ENCODE peak calls at places on chromosomes 2 and 18, in eight cellular contexts. E, A, B, V, H, Y, D and C are unnamed samples.

GRCh38 chr2:235934059-235934896 is 233.9 kb downstream of the GBX2 start:
- DNase-seq in E (no peak), A (no peak), B (no peak), V (no peak), H (no peak), Y (no peak), D (no peak), C (no peak)

GRCh38 chr2:231413456-231413855 is 17.9 kb downstream of the B3GNT7 start:
- DNase-seq in E (no peak), A (no peak), B (no peak), V (no peak), H (no peak), Y (no peak), D (no peak), C (no peak)

GRCh38 chr2:227472265-227473018 is 486 bp downstream of the AGFG1 start:
- DNase-seq in E (peak), A (peak), B (peak), V (peak), H (no peak), Y (peak), D (peak), C (no peak)

GRCh38 chr2:135825855-135826190 is 11.2 kb downstream of the LCT start:
- DNase-seq in E (no peak), A (no peak), B (no peak), V (no peak), H (no peak), Y (no peak), D (no peak), C (no peak)

GRCh38 chr2:200738590-200738989 is 73.1 kb upstream of the BZW1 start:
- DNase-seq in E (no peak), A (no peak), B (no peak), V (no peak), H (no peak), Y (no peak), D (no peak), C (no peak)

GRCh38 chr2:31318360-31319336 is 84.7 kb downstream of the EHD3 start:
- DNase-seq in E (peak), A (peak), B (peak), V (no peak), H (no peak), Y (no peak), D (no peak), C (no peak)

GRCh38 chr2:117948585-117948984 is 65.3 kb downstream of the CCDC93 start:
- DNase-seq in E (no peak), A (no peak), B (no peak), V (no peak), H (peak), Y (no peak), D (no peak), C (no peak)

GRCh38 chr18:77811510-77811909 is 561.9 kb downstream of the GALR1 start:
- DNase-seq in E (no peak), A (no peak), B (no peak), V (no peak), H (no peak), Y (peak), D (peak), C (peak)

GRCh38 chr2:180938419-180938818 is 42.0 kb upstream of the UBE2E3 start:
- DNase-seq in E (no peak), A (no peak), B (no peak), V (no peak), H (no peak), Y (no peak), D (no peak), C (no peak)

GRCh38 chr2:186641807-186642321 is 52.0 kb upstream of the FAM171B start:
- DNase-seq in E (peak), A (no peak), B (peak), V (no peak), H (peak), Y (no peak), D (peak), C (peak)

GRCh38 chr18:48850891-48851302 is 99.9 kb downstream of the SMAD7 start:
- DNase-seq in E (no peak), A (no peak), B (no peak), V (no peak), H (no peak), Y (no peak), D (no peak), C (no peak)

GRCh38 chr2:176247859-176248258 is 21.4 kb upstream of the MTX2 start:
- DNase-seq in E (no peak), A (no peak), B (no peak), V (no peak), H (no peak), Y (no peak), D (no peak), C (no peak)

GRCh38 chr18:5253910-5254309 is 41.6 kb downstream of the ZBTB14 start:
- DNase-seq in E (no peak), A (no peak), B (no peak), V (no peak), H (no peak), Y (no peak), D (no peak), C (no peak)

GRCh38 chr2:38178556-38179419 is 102.8 kb upstream of the CYP1B1 start:
- DNase-seq in E (peak), A (no peak), B (no peak), V (no peak), H (no peak), Y (no peak), D (no peak), C (no peak)

GRCh38 chr2:29517421-29517820 is 402.2 kb downstream of the CLIP4 start:
- DNase-seq in E (no peak), A (no peak), B (no peak), V (no peak), H (no peak), Y (no peak), D (no peak), C (no peak)

GRCh38 chr2:25473758-25474335 is 132.1 kb upstream of the DNMT3A start:
- DNase-seq in E (no peak), A (peak), B (no peak), V (no peak), H (no peak), Y (peak), D (peak), C (peak)

GRCh38 chr2:195543902-195544894 is 112.8 kb upstream of the SLC39A10 start:
- DNase-seq in E (peak), A (no peak), B (peak), V (no peak), H (no peak), Y (no peak), D (no peak), C (no peak)

GRCh38 chr18:46335551-46336059 is 231.4 kb downstream of the HAUS1 start:
- DNase-seq in E (no peak), A (no peak), B (no peak), V (peak), H (peak), Y (no peak), D (no peak), C (no peak)

GRCh38 chr2:40038646-40039045 is 259.6 kb upstream of the THUMPD2 start:
- DNase-seq in E (no peak), A (no peak), B (no peak), V (no peak), H (no peak), Y (no peak), D (no peak), C (no peak)

GRCh38 chr2:16908671-16909070 is 243.0 kb upstream of the CYRIA start:
- DNase-seq in E (no peak), A (no peak), B (no peak), V (no peak), H (no peak), Y (no peak), D (no peak), C (no peak)

GRCh38 chr2:776517-776916 is 99.3 kb upstream of the TMEM18 start:
- DNase-seq in E (no peak), A (no peak), B (no peak), V (no peak), H (no peak), Y (no peak), D (peak), C (no peak)

GRCh38 chr2:231714639-231715498 is 6.5 kb downstream of the PTMA start:
- DNase-seq in E (no peak), A (peak), B (peak), V (peak), H (peak), Y (peak), D (peak), C (peak)

GRCh38 chr2:66748939-66749338 is 314.0 kb downstream of the MEIS1 start:
- DNase-seq in E (no peak), A (no peak), B (no peak), V (no peak), H (no peak), Y (no peak), D (no peak), C (no peak)

GRCh38 chr18:79479114-79479760 is 83.5 kb downstream of the NFATC1 start:
- DNase-seq in E (no peak), A (no peak), B (no peak), V (no peak), H (no peak), Y (no peak), D (no peak), C (no peak)

GRCh38 chr2:230692760-230693159 is 19.9 kb upstream of the CAB39 start:
- DNase-seq in E (no peak), A (no peak), B (no peak), V (no peak), H (no peak), Y (no peak), D (no peak), C (no peak)

GRCh38 chr2:62010632-62011276 is 105.3 kb downstream of the COMMD1 start:
- DNase-seq in E (no peak), A (no peak), B (no peak), V (no peak), H (no peak), Y (no peak), D (no peak), C (no peak)

GRCh38 chr2:113133696-113134558 is 6.5 kb downstream of the IL1RN start:
- DNase-seq in E (no peak), A (no peak), B (peak), V (no peak), H (no peak), Y (no peak), D (no peak), C (no peak)

GRCh38 chr2:196165016-196165415 is 6.4 kb downstream of the STK17B start:
- DNase-seq in E (no peak), A (no peak), B (no peak), V (no peak), H (no peak), Y (no peak), D (no peak), C (no peak)

GRCh38 chr2:217164008-217164407 is 304.1 kb upstream of the TNP1 start:
- DNase-seq in E (no peak), A (no peak), B (no peak), V (no peak), H (no peak), Y (no peak), D (no peak), C (no peak)

GRCh38 chr2:26722328-26722727 is 29.8 kb downstream of the KCNK3 start:
- DNase-seq in E (no peak), A (no peak), B (no peak), V (no peak), H (no peak), Y (no peak), D (no peak), C (no peak)

GRCh38 chr2:203870481-203870880 is 2.9 kb downstream of the CTLA4 start:
- DNase-seq in E (no peak), A (no peak), B (peak), V (no peak), H (no peak), Y (no peak), D (no peak), C (no peak)

GRCh38 chr2:47198985-47199451 is 43.9 kb upstream of the STPG4 start:
- DNase-seq in E (peak), A (no peak), B (no peak), V (no peak), H (no peak), Y (no peak), D (no peak), C (no peak)

GRCh38 chr18:8480506-8481328 is 128.5 kb upstream of the RAB12 start:
- DNase-seq in E (peak), A (no peak), B (no peak), V (peak), H (peak), Y (peak), D (peak), C (no peak)

GRCh38 chr2:42663828-42664227 is 95.4 kb downstream of the MTA3 start:
- DNase-seq in E (no peak), A (no peak), B (no peak), V (no peak), H (no peak), Y (no peak), D (no peak), C (no peak)